ENCODE peak calls at places on chromosomes 5 and 9, in ten cellular contexts. Q, H, F, R, M, S, I, Y, D and Z are unnamed samples.

GRCh38 chr5:78761831-78762230 is 113.3 kb upstream of the LHFPL2 start:
- DNase-seq in Q (no peak), H (no peak), F (no peak), R (no peak), M (no peak), S (no peak), I (no peak), Y (no peak), D (no peak), Z (no peak)

GRCh38 chr5:13976867-13977479 is 32.5 kb upstream of the DNAH5 start:
- DNase-seq in Q (no peak), H (no peak), F (peak), R (no peak), M (no peak), S (no peak), I (peak), Y (no peak), D (peak), Z (peak)

GRCh38 chr5:159174511-159175168 is 34.7 kb downstream of the RNF145 start:
- DNase-seq in Q (no peak), H (no peak), F (no peak), R (no peak), M (no peak), S (no peak), I (no peak), Y (no peak), D (no peak), Z (no peak)

GRCh38 chr9:132418743-132419363 is 8.8 kb downstream of the CFAP77 start:
- DNase-seq in Q (no peak), H (no peak), F (no peak), R (no peak), M (no peak), S (no peak), I (no peak), Y (no peak), D (no peak), Z (no peak)

GRCh38 chr5:105448251-105448650 is 1885.7 kb upstream of the NUDT12 start:
- DNase-seq in Q (no peak), H (no peak), F (no peak), R (no peak), M (no peak), S (no peak), I (no peak), Y (no peak), D (no peak), Z (no peak)

GRCh38 chr5:103216137-103216536 is 42.4 kb upstream of the MACIR start:
- DNase-seq in Q (no peak), H (no peak), F (no peak), R (no peak), M (no peak), S (no peak), I (no peak), Y (no peak), D (no peak), Z (no peak)

GRCh38 chr9:108671794-108672193 is 184.0 kb downstream of the ACTL7B start:
- DNase-seq in Q (peak), H (no peak), F (peak), R (no peak), M (no peak), S (no peak), I (no peak), Y (no peak), D (no peak), Z (peak)

GRCh38 chr5:96663608-96664007 is 1.4 kb downstream of the CAST start:
- DNase-seq in Q (no peak), H (peak), F (no peak), R (no peak), M (no peak), S (no peak), I (no peak), Y (no peak), D (no peak), Z (no peak)

GRCh38 chr5:72402959-72403628 is 82.9 kb downstream of the PTCD2 start:
- DNase-seq in Q (no peak), H (no peak), F (peak), R (no peak), M (no peak), S (peak), I (no peak), Y (no peak), D (peak), Z (no peak)

GRCh38 chr9:134663084-134663483 is 21.5 kb downstream of the COL5A1 start:
- DNase-seq in Q (no peak), H (no peak), F (no peak), R (no peak), M (peak), S (no peak), I (no peak), Y (no peak), D (no peak), Z (no peak)

GRCh38 chr9:112020680-112021596 is 124.3 kb downstream of the UGCG start:
- DNase-seq in Q (no peak), H (no peak), F (peak), R (no peak), M (no peak), S (no peak), I (no peak), Y (no peak), D (peak), Z (peak)

GRCh38 chr5:175417384-175417783 is 26.6 kb downstream of the DRD1 start:
- DNase-seq in Q (no peak), H (no peak), F (no peak), R (no peak), M (no peak), S (no peak), I (no peak), Y (no peak), D (no peak), Z (no peak)

DNA sequence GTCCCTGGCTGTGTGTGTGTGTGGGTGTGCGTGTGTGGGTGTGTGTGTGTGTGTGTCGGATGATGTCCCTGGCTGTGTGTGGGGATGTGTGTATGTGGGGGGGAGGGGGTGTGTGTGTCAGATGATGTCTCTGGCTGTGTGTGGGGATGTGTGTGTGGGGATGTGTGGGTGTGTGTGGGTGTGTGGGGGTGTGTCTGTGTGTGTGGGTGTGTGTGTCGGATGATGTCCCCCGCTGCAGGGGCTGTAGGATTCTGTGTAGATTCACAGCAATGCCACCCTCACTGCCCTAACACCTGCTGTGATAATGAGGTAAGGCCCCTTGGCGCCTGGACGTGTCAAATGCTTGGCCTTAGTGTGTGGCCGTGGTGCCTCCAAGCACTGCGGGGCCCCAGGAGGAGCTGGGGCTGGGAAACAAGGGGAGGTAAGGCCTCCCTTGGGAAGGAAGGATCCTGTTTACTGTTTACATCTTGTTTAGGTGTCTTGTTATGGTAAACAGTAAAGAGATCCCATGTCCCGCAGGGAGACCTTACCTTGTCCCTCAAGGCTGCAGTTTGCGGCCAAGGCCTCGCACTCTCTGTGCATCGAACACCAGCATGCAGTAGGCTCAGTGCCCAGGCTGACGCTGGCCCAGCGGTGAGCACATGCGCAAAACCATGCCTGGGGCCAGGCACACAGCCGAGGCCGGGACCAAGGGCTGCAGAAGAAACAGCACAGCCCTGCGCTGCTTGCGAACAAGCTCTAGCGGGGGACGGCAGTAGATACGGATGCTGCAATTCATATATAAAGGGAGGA is 24.1 kb downstream of the AHRR start:
- DNase-seq in Q (no peak), H (no peak), F (no peak), R (no peak), M (no peak), S (no peak), I (no peak), Y (no peak), D (peak), Z (no peak)
- TF ChIP-seq CTCF in Q (no peak), H (no peak), F (no peak), R (no peak), M (no peak), S (no peak), I (no peak), Y (no peak), D (no peak), Z (no peak)

DNA sequence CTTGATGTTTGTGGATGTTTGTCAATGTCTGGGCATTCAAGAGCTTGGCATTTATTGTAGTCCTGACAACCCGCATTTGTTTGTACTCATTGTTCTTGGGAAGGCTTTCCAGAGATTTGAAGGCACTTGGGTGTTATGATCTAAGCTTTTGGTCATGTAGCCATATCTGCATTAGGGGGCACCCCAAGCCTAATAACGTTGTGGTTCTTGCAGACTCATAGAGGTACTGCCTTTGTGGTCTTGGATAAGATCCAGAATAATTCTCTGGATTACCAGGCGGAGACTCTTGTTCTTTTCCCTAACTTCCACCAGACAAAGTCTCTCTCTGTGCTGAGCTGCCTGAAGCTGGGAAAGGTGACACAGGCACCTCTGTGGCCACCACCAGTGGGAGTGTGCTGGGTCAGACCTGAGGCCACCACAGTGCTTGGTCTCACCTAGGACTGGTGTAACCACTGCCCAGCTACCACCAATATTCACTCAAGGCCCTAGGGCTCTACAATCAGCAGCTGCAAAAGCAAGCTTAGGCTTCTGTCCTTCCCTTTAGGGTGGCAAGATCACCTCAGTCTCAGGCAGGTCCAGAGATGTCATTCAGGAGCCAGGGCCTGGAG is 144.4 kb upstream of the TAS2R1 start:
- DNase-seq in Q (no peak), H (no peak), F (peak), R (no peak), M (no peak), S (no peak), I (no peak), Y (no peak), D (peak), Z (peak)
- TF ChIP-seq CTCF in Q (no peak), H (no peak), F (peak), R (no peak), M (no peak), S (no peak), I (no peak), Y (no peak), D (peak), Z (peak)

GRCh38 chr9:23784962-23785361 is 41.1 kb downstream of the ELAVL2 start:
- DNase-seq in Q (no peak), H (no peak), F (no peak), R (no peak), M (no peak), S (no peak), I (no peak), Y (no peak), D (no peak), Z (no peak)
- TF ChIP-seq CTCF in Q (no peak), H (no peak), F (peak), R (no peak), M (no peak), S (no peak), I (no peak), Y (no peak), D (no peak), Z (no peak)

GRCh38 chr5:178551059-178551458 is 39.1 kb downstream of the COL23A1 start:
- DNase-seq in Q (no peak), H (no peak), F (peak), R (no peak), M (no peak), S (no peak), I (no peak), Y (no peak), D (peak), Z (peak)
- TF ChIP-seq CTCF in Q (no peak), H (peak), F (peak), R (no peak), M (peak), S (peak), I (peak), Y (peak), D (peak), Z (peak)

DNA sequence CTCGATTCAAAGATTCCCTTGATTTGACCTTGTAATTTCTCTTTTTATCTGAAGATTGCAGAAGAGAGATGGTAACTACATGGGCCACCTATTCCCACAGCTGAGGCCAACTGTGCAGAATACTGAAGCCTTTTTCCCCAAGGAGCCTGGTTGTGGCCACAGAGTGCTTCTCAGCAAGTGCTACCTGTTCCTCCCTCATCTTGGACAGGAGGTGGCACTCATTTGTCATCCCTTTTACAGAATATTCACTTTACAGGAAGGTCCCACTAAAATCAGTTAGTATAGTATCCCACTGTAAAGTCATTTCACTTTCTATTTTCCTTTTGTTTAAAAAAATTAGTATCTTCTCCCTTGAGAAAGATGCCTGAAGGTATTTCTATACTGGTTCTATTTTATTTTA is 346.4 kb downstream of the ARL15 start:
- DNase-seq in Q (no peak), H (no peak), F (no peak), R (no peak), M (no peak), S (no peak), I (no peak), Y (no peak), D (no peak), Z (no peak)
- TF ChIP-seq CTCF in Q (no peak), H (no peak), F (peak), R (no peak), M (no peak), S (no peak), I (no peak), Y (no peak), D (no peak), Z (no peak)

GRCh38 chr9:124291801-124292396 is 34.1 kb downstream of the NEK6 start:
- DNase-seq in Q (no peak), H (no peak), F (no peak), R (peak), M (no peak), S (no peak), I (no peak), Y (no peak), D (no peak), Z (no peak)
- TF ChIP-seq CTCF in Q (no peak), H (no peak), F (no peak), R (no peak), M (no peak), S (no peak), I (no peak), Y (no peak), D (no peak), Z (peak)